ENCODE peak calls at places on chromosomes 1 and 21, in six cellular contexts. One of them, this sample, is unnamed.

GRCh38 chr1:161335796-161336195 is 21.6 kb downstream of the SDHC start:
- DNase-seq in activated T-cell treated with anti-CD3 and anti-CD28 coated beads, Interleukin-2, amount 50 U/mL, for 72 hours: no peak
- DNase-seq in H7: no peak
- DNase-seq in Calu3: no peak
- DNase-seq in HEK293T: no peak
- DNase-seq in AG04450: peak; percentile 16
- DNase-seq in this sample: no peak

GRCh38 chr1:17108360-17108759 is 10.9 kb downstream of the PADI2 start:
- DNase-seq in Calu3: no peak
- DNase-seq in H7: no peak
- DNase-seq in AG04450: no peak
- DNase-seq in HEK293T: no peak
- DNase-seq in activated T-cell treated with anti-CD3 and anti-CD28 coated beads, Interleukin-2, amount 50 U/mL, for 72 hours: no peak
- DNase-seq in this sample: no peak

GRCh38 chr21:35420658-35421057 is 371.6 kb upstream of the RUNX1 start:
- DNase-seq in H7: no peak
- DNase-seq in Calu3: no peak
- DNase-seq in HEK293T: no peak
- DNase-seq in AG04450: no peak
- DNase-seq in activated T-cell treated with anti-CD3 and anti-CD28 coated beads, Interleukin-2, amount 50 U/mL, for 72 hours: no peak
- DNase-seq in this sample: no peak

GRCh38 chr1:93672477-93673158 is 9.0 kb downstream of the BCAR3 start:
- DNase-seq in AG04450: no peak
- DNase-seq in H7: no peak
- DNase-seq in Calu3: peak; percentile 22
- DNase-seq in HEK293T: no peak
- DNase-seq in activated T-cell treated with anti-CD3 and anti-CD28 coated beads, Interleukin-2, amount 50 U/mL, for 72 hours: no peak
- DNase-seq in this sample: no peak

GRCh38 chr1:50420689-50421365 is 2.4 kb downstream of the DMRTA2 start:
- DNase-seq in AG04450: no peak
- DNase-seq in activated T-cell treated with anti-CD3 and anti-CD28 coated beads, Interleukin-2, amount 50 U/mL, for 72 hours: peak; percentile 53
- DNase-seq in H7: peak; percentile 88
- DNase-seq in Calu3: no peak
- DNase-seq in HEK293T: peak; percentile 3
- DNase-seq in this sample: no peak

GRCh38 chr1:22457356-22457755 is 5.7 kb downstream of the ZBTB40 start:
- DNase-seq in AG04450: no peak
- DNase-seq in HEK293T: no peak
- DNase-seq in activated T-cell treated with anti-CD3 and anti-CD28 coated beads, Interleukin-2, amount 50 U/mL, for 72 hours: no peak
- DNase-seq in H7: no peak
- DNase-seq in Calu3: no peak
- DNase-seq in this sample: no peak

GRCh38 chr1:200184196-200184595 is 156.7 kb downstream of the NR5A2 start:
- DNase-seq in activated T-cell treated with anti-CD3 and anti-CD28 coated beads, Interleukin-2, amount 50 U/mL, for 72 hours: no peak
- DNase-seq in AG04450: no peak
- DNase-seq in H7: no peak
- DNase-seq in HEK293T: peak; percentile 32
- DNase-seq in Calu3: peak; percentile 86
- DNase-seq in this sample: peak; percentile 94

GRCh38 chr1:220272841-220273090 is 513 bp upstream of the RAB3GAP2 start:
- DNase-seq in Calu3: no peak
- DNase-seq in H7: no peak
- DNase-seq in AG04450: no peak
- DNase-seq in activated T-cell treated with anti-CD3 and anti-CD28 coated beads, Interleukin-2, amount 50 U/mL, for 72 hours: no peak
- DNase-seq in HEK293T: no peak
- DNase-seq in this sample: no peak

GRCh38 chr1:6489799-6490180 is 1.7 kb downstream of the PLEKHG5 start:
- DNase-seq in Calu3: peak; percentile 76
- DNase-seq in activated T-cell treated with anti-CD3 and anti-CD28 coated beads, Interleukin-2, amount 50 U/mL, for 72 hours: peak; percentile 85
- DNase-seq in H7: peak; percentile 98
- DNase-seq in AG04450: peak; percentile 29
- DNase-seq in HEK293T: peak; percentile 90
- DNase-seq in this sample: peak; percentile 63

This sample was measured in CD14-positive monocyte.